ENCODE peak calls at places on chromosomes 16 and 17, in six cellular contexts. V, D, G, H, Y and L are unnamed samples.

GRCh38 chr17:50359005-50359699 is 13.2 kb downstream of the XYLT2 start:
- DNase-seq in V (no peak), D (no peak), G (no peak), H (no peak), Y (no peak), L (no peak)

GRCh38 chr16:82967424-82967823 is 340.7 kb downstream of the CDH13 start:
- DNase-seq in V (no peak), D (no peak), G (no peak), H (no peak), Y (no peak), L (no peak)

GRCh38 chr16:55664786-55665407 is 9.1 kb downstream of the SLC6A2 start:
- DNase-seq in V (no peak), D (no peak), G (no peak), H (peak), Y (no peak), L (no peak)

GRCh38 chr16:81600275-81600674 is 155.7 kb downstream of the CMIP start:
- DNase-seq in V (no peak), D (peak), G (peak), H (peak), Y (peak), L (no peak)

GRCh38 chr16:50876263-50876662 is 134.4 kb downstream of the CYLD start:
- DNase-seq in V (no peak), D (no peak), G (no peak), H (no peak), Y (no peak), L (no peak)

GRCh38 chr17:66711936-66712335 is 123.0 kb upstream of the CACNG5 start:
- DNase-seq in V (peak), D (no peak), G (no peak), H (no peak), Y (no peak), L (peak)

GRCh38 chr17:1134634-1135324 is 45.0 kb downstream of the ABR start:
- DNase-seq in V (no peak), D (no peak), G (no peak), H (no peak), Y (no peak), L (no peak)

GRCh38 chr17:31371511-31372097 is 19.9 kb upstream of the RAB11FIP4 start:
- DNase-seq in V (no peak), D (peak), G (peak), H (peak), Y (no peak), L (no peak)

GRCh38 chr17:48626470-48627241 is 498 bp upstream of the HOXB9 start:
- DNase-seq in V (peak), D (peak), G (peak), H (no peak), Y (no peak), L (no peak)

GRCh38 chr17:65100316-65101140 is 36.6 kb upstream of the RGS9 start:
- DNase-seq in V (peak), D (peak), G (peak), H (peak), Y (peak), L (peak)

GRCh38 chr17:12744298-12744697 is 45.0 kb upstream of the ARHGAP44 start:
- DNase-seq in V (peak), D (peak), G (peak), H (peak), Y (no peak), L (no peak)

GRCh38 chr16:71542377-71542776 is 16.2 kb downstream of the CHST4 start:
- DNase-seq in V (peak), D (peak), G (peak), H (peak), Y (peak), L (no peak)

GRCh38 chr17:1808649-1809048 is 21.1 kb downstream of the SMYD4 start:
- DNase-seq in V (no peak), D (no peak), G (no peak), H (no peak), Y (no peak), L (no peak)

GRCh38 chr17:69090365-69090764 is 29.6 kb upstream of the ABCA9 start:
- DNase-seq in V (no peak), D (no peak), G (no peak), H (no peak), Y (no peak), L (no peak)

GRCh38 chr16:47247691-47248090 is 103.9 kb upstream of the NETO2 start:
- DNase-seq in V (no peak), D (no peak), G (no peak), H (peak), Y (no peak), L (no peak)

GRCh38 chr17:38885728-38886642 is 16.1 kb downstream of the LASP1 start:
- DNase-seq in V (peak), D (peak), G (peak), H (no peak), Y (no peak), L (no peak)

GRCh38 chr17:52035336-52035915 is 123.1 kb downstream of the CA10 start:
- DNase-seq in V (no peak), D (no peak), G (no peak), H (no peak), Y (no peak), L (no peak)

GRCh38 chr17:35213412-35213925 is 19.3 kb upstream of the SLC35G3 start:
- DNase-seq in V (no peak), D (no peak), G (no peak), H (no peak), Y (no peak), L (no peak)

GRCh38 chr16:1559446-1559975 is 26.0 kb downstream of the TMEM204 start:
- DNase-seq in V (no peak), D (no peak), G (no peak), H (no peak), Y (no peak), L (no peak)

GRCh38 chr16:69889295-69889964 is 61.7 kb upstream of the CLEC18A start:
- DNase-seq in V (no peak), D (no peak), G (no peak), H (no peak), Y (no peak), L (no peak)

GRCh38 chr16:11283820-11284248 is 2.7 kb upstream of the PRM1 start:
- DNase-seq in V (no peak), D (peak), G (peak), H (no peak), Y (no peak), L (no peak)

GRCh38 chr17:76940738-76941350 is 72.6 kb downstream of the MGAT5B start:
- DNase-seq in V (peak), D (no peak), G (no peak), H (no peak), Y (no peak), L (peak)

GRCh38 chr17:42361781-42362186 is 26.5 kb downstream of the STAT3 start:
- DNase-seq in V (no peak), D (no peak), G (no peak), H (peak), Y (no peak), L (no peak)

GRCh38 chr17:22512997-22513538 is 820.7 kb downstream of the KCNJ18 start:
- DNase-seq in V (no peak), D (no peak), G (no peak), H (no peak), Y (no peak), L (no peak)

GRCh38 chr17:22514315-22514714 is 822.0 kb downstream of the KCNJ18 start:
- DNase-seq in V (no peak), D (no peak), G (no peak), H (no peak), Y (no peak), L (no peak)

GRCh38 chr17:22515599-22515998 is 823.3 kb downstream of the KCNJ18 start:
- DNase-seq in V (no peak), D (no peak), G (no peak), H (no peak), Y (no peak), L (no peak)

GRCh38 chr17:22516861-22517636 is 824.7 kb downstream of the KCNJ18 start:
- DNase-seq in V (no peak), D (no peak), G (no peak), H (no peak), Y (no peak), L (no peak)

GRCh38 chr17:22514767-22515320 is 822.5 kb downstream of the KCNJ18 start:
- DNase-seq in V (no peak), D (no peak), G (no peak), H (no peak), Y (no peak), L (no peak)
- H3K14ac ChIP-seq in V (no peak), D (no peak), G (no peak), H (no peak), Y (no peak), L (no peak)

DNA sequence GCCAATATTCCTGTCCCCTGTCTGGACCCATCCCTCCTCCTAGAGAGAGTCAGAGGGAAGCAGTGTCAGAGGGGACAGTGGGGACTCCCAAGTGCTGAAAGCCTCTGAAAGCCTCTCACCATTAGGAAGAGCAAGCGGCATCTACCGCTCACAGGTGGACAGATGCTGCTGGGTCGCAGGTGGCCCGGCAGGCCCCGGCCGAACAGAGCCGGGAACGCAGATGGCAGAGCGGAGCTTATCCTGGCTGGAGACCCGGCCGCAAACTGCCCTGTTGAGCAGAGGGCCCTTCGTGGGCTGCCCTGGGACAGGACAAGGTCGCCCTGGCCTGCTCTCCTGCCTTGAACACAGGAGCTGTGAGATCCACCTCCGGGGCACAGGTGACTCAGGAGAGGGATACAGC is 23.0 kb upstream of the NAT9 start:
- DNase-seq in V (no peak), D (no peak), G (no peak), H (no peak), Y (no peak), L (no peak)
- H3K14ac ChIP-seq in V (no peak), D (no peak), G (no peak), H (no peak), Y (no peak), L (no peak)

DNA sequence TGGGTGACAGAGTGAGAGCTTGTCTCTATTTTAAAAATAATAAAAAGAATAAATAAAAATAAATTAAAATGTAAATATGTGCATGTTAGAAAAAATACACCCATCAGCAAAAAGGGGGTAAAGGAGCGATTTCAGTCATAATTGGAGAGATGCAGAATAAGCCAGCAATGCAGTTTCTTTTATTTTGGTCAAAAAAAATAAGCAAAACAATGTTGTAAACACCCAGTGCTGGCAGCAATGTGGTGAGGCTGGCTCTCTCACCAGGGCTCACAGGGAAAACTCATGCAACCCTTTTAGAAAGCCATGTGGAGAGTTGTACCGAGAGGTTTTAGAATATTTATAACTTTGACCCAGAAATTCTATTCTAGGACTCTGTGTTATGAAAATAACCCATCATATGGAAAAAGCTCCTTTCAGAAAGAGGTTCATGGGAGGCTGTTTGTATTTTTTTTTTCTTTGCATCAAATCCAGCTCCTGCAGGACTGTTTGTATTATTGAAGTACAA is 8.5 kb downstream of the STH start:
- DNase-seq in V (no peak), D (no peak), G (no peak), H (peak), Y (no peak), L (no peak)
- H3K14ac ChIP-seq in V (no peak), D (no peak), G (no peak), H (no peak), Y (no peak), L (no peak)

DNA sequence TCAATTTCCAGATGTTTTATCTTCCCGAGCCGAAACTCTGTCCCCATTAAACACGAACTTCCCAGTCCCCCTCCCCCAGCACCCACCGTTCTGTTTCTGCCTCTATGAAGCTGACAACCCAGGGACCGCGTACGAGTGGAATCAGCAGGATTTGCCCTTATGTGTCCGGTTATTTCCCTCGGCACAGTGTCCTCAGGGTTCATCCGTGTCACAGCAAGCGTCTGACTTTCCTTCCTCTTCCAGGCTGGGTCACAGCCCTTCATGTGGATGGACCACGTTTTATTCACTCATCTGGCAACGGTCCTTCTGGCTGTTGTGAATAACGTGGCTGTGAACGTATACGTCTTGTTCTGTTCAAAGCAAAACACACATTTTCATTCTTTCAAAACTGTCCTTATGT is 31.3 kb downstream of the METRNL start:
- DNase-seq in V (no peak), D (peak), G (no peak), H (no peak), Y (no peak), L (no peak)
- H3K14ac ChIP-seq in V (no peak), D (peak), G (no peak), H (no peak), Y (no peak), L (no peak)

GRCh38 chr16:4498546-4499195 is 22.5 kb downstream of the HMOX2 start:
- DNase-seq in V (no peak), D (no peak), G (no peak), H (peak), Y (no peak), L (no peak)

GRCh38 chr16:4505356-4506153 is 29.4 kb downstream of the HMOX2 start:
- DNase-seq in V (no peak), D (no peak), G (no peak), H (no peak), Y (no peak), L (no peak)

GRCh38 chr16:4499196-4499555 is 23.0 kb downstream of the HMOX2 start:
- DNase-seq in V (no peak), D (no peak), G (no peak), H (no peak), Y (no peak), L (no peak)

GRCh38 chr16:4500283-4500682 is 24.1 kb downstream of the HMOX2 start:
- DNase-seq in V (no peak), D (peak), G (peak), H (peak), Y (no peak), L (no peak)

DNA sequence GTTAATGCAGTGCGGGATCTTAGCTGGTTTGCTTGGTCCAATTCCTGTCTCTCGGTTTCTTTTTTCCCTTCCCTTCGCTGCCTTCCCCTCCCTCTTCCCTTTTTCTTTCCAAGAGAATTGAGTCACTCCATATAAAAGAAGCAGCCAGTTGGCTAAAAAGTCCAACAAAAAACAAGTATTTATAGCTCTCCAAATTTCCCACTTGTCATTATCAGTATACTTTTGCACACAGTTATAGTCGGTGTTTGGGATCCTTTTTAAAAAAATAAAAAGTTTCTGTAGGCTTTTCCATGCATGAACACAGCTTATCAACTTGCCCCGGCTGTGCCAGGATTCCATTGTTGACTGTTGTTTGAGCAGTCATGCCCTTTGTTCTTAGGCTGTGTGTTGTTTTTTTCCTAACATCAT is 24.9 kb downstream of the HMOX2 start:
- DNase-seq in V (no peak), D (peak), G (no peak), H (no peak), Y (no peak), L (no peak)
- H3K14ac ChIP-seq in V (no peak), D (peak), G (no peak), H (no peak), Y (no peak), L (no peak)

DNA sequence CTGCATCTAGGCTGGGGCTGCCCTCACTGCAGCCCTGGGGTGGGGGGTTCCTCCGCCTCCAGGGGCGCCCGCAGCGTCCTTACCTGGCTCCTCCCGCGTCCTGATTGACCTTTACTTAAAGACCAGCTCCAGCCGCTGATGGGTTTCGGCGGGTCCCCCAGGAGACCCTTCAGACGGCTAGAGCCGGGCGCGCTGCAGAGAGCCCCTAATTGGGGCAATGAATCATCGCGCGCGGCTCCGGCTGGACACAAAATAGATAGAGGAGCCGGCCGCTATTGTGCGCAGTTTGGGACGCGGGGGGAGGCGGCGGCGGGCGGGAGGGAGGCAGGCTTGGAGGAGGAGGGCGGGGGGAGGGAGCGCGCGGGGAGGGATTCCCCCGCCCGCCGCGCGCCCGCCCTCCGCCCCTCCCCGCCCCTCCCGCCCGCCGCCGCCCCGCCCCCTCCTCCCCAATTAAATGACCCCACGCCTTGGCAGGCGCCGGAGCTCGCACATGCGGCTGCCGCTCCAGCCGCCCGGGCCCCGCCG is 56.5 kb upstream of the CIBAR2 start:
- DNase-seq in V (no peak), D (peak), G (no peak), H (peak), Y (peak), L (peak)
- H3K14ac ChIP-seq in V (no peak), D (no peak), G (no peak), H (no peak), Y (no peak), L (no peak)

GRCh38 chr16:88131256-88131655 is 180.0 kb downstream of the BANP start:
- DNase-seq in V (no peak), D (no peak), G (no peak), H (no peak), Y (no peak), L (no peak)

GRCh38 chr16:88128556-88128955 is 177.3 kb downstream of the BANP start:
- DNase-seq in V (no peak), D (no peak), G (no peak), H (no peak), Y (no peak), L (no peak)

GRCh38 chr16:88131966-88132365 is 180.7 kb downstream of the BANP start:
- DNase-seq in V (no peak), D (no peak), G (no peak), H (no peak), Y (no peak), L (no peak)

GRCh38 chr16:88130016-88130415 is 178.8 kb downstream of the BANP start:
- DNase-seq in V (no peak), D (no peak), G (no peak), H (no peak), Y (no peak), L (no peak)

GRCh38 chr16:88130681-88131080 is 179.4 kb downstream of the BANP start:
- DNase-seq in V (no peak), D (no peak), G (no peak), H (no peak), Y (no peak), L (no peak)
- H3K14ac ChIP-seq in V (no peak), D (no peak), G (no peak), H (no peak), Y (no peak), L (no peak)

DNA sequence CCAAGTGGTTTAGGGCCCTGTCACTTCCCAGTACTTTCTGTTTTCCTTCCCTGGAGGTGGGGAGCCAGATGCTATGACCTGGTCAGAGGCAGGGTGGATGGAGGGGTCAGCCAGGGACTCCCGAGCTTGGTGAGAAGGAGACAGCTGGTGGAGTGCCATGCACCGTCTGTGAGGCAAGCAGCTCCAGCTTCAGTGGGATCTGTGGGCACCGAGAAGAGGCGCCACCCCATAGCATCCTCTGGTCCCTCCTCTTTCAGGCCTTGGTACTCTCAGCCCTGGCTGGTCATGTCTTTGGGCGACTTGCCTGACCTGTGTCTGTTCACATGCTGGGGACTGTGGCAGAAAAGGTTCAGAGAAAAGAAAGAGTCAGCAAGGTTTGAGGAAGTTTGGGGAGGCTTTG is 299.3 kb upstream of the N4BP1 start:
- DNase-seq in V (no peak), D (no peak), G (no peak), H (no peak), Y (no peak), L (no peak)
- H3K14ac ChIP-seq in V (no peak), D (no peak), G (no peak), H (no peak), Y (peak), L (no peak)